ENCODE peak calls at places on chromosome 11, in four cellular contexts. Q, J, B and N are unnamed samples. For H3K4me1, the result is how much of the 10 kb centered on the place peaks cover.

GRCh38 chr11:93000511-93001476 is 31.3 kb downstream of the MTNR1B start:
- DNase-seq in Q (peak), J (peak), B (no peak), N (no peak)

GRCh38 chr11:80532633-80533232 is 1091.9 kb upstream of the TENM4 start:
- DNase-seq in Q (no peak), J (no peak), B (no peak), N (no peak)

GRCh38 chr11:2940166-2940929 is 11.1 kb upstream of the PHLDA2 start:
- DNase-seq in Q (no peak), J (peak), B (no peak), N (no peak)

GRCh38 chr11:62981743-62982142 is 3.0 kb downstream of the SLC22A6 start:
- DNase-seq in Q (no peak), J (no peak), B (no peak), N (no peak)

GRCh38 chr11:85575388-85575787 is 51.8 kb downstream of the DLG2 start:
- DNase-seq in Q (no peak), J (no peak), B (no peak), N (peak)

GRCh38 chr11:103699216-103699615 is 337.2 kb upstream of the DDI1 start:
- DNase-seq in Q (no peak), J (no peak), B (no peak), N (no peak)

GRCh38 chr11:103395612-103396011 is 286.4 kb downstream of the DYNC2H1 start:
- DNase-seq in Q (no peak), J (peak), B (no peak), N (no peak)

GRCh38 chr11:109512249-109512648 is 90.3 kb downstream of the C11orf87 start:
- DNase-seq in Q (no peak), J (no peak), B (no peak), N (no peak)

GRCh38 chr11:124538019-124538418 is 5.4 kb downstream of the OR8B12 start:
- DNase-seq in Q (peak), J (no peak), B (no peak), N (no peak)

GRCh38 chr11:104956528-104956927 is 11.8 kb downstream of the CASP4 start:
- DNase-seq in Q (no peak), J (peak), B (no peak), N (no peak)

GRCh38 chr11:122751298-122752070 is 86.8 kb upstream of the CRTAM start:
- DNase-seq in Q (no peak), J (no peak), B (no peak), N (no peak)

GRCh38 chr11:122646549-122647340 is 8.8 kb upstream of the UBASH3B start:
- DNase-seq in Q (no peak), J (no peak), B (no peak), N (no peak)

GRCh38 chr11:1770061-1770460 is 6.3 kb upstream of the CTSD start:
- DNase-seq in Q (no peak), J (no peak), B (no peak), N (no peak)

GRCh38 chr11:118437046-118437735 is 899 bp downstream of the KMT2A start:
- DNase-seq in Q (peak), J (peak), B (no peak), N (no peak)

GRCh38 chr11:123611698-123612097 is 42.7 kb downstream of the SCN3B start:
- DNase-seq in Q (no peak), J (no peak), B (no peak), N (peak)

GRCh38 chr11:62505112-62505783 is 41.4 kb downstream of the AHNAK start:
- DNase-seq in Q (peak), J (no peak), B (no peak), N (no peak)

GRCh38 chr11:6606471-6607189 is 3.1 kb downstream of the ILK start:
- DNase-seq in Q (peak), J (peak), B (peak), N (peak)

GRCh38 chr11:34595391-34595790 is 25.5 kb upstream of the EHF start:
- DNase-seq in Q (no peak), J (no peak), B (no peak), N (no peak)

GRCh38 chr11:61138940-61139339 is 22.3 kb downstream of the VPS37C start:
- DNase-seq in Q (no peak), J (no peak), B (no peak), N (peak)

GRCh38 chr11:85661972-85662664 is 2.8 kb downstream of the CREBZF start:
- DNase-seq in Q (peak), J (no peak), B (no peak), N (no peak)

GRCh38 chr11:27183672-27184457 is 143.2 kb downstream of the BBOX1 start:
- DNase-seq in Q (peak), J (peak), B (no peak), N (peak)

GRCh38 chr11:44987506-44987905 is 36.8 kb upstream of the TP53I11 start:
- DNase-seq in Q (no peak), J (no peak), B (no peak), N (no peak)

GRCh38 chr11:72842126-72842525 is 27.9 kb downstream of the ATG16L2 start:
- DNase-seq in Q (no peak), J (no peak), B (no peak), N (no peak)

GRCh38 chr11:81647374-81647773 is 1086.3 kb downstream of the FAM181B start:
- DNase-seq in Q (no peak), J (no peak), B (no peak), N (peak)

GRCh38 chr11:1260023-1260501 is 37.2 kb downstream of the MUC5B start:
- DNase-seq in Q (peak), J (peak), B (no peak), N (no peak)

GRCh38 chr11:81237139-81237538 is 1496.5 kb downstream of the FAM181B start:
- DNase-seq in Q (peak), J (peak), B (no peak), N (peak)

GRCh38 chr11:76861490-76861953 is 804 bp downstream of the ACER3 start:
- DNase-seq in Q (peak), J (no peak), B (no peak), N (no peak)

GRCh38 chr11:2182692-2183474 is 11.3 kb upstream of the TH start:
- DNase-seq in Q (no peak), J (no peak), B (no peak), N (no peak)

GRCh38 chr11:112655386-112655785 is 305.8 kb upstream of the NCAM1 start:
- DNase-seq in Q (peak), J (no peak), B (no peak), N (no peak)

GRCh38 chr11:13868710-13869403 is 93.7 kb upstream of the SPON1 start:
- DNase-seq in Q (no peak), J (no peak), B (no peak), N (no peak)

GRCh38 chr11:116108161-116108560 is 603.9 kb upstream of the CADM1 start:
- DNase-seq in Q (no peak), J (no peak), B (no peak), N (no peak)

GRCh38 chr11:68707527-68707926 is 23.2 kb downstream of the GAL start:
- DNase-seq in Q (no peak), J (no peak), B (no peak), N (no peak)

GRCh38 chr11:109208116-109208515 is 213.9 kb upstream of the C11orf87 start:
- DNase-seq in Q (no peak), J (no peak), B (no peak), N (no peak)

GRCh38 chr11:118437736-118438125 is 1.4 kb downstream of the KMT2A start:
- DNase-seq in Q (peak), J (peak), B (no peak), N (no peak)

GRCh38 chr11:17693531-17693930 is 25.8 kb upstream of the MYOD1 start:
- DNase-seq in Q (no peak), J (no peak), B (no peak), N (no peak)
- TF ChIP-seq ZNF274 in Q (no peak), J (no peak), B (no peak), N (no peak)

DNA sequence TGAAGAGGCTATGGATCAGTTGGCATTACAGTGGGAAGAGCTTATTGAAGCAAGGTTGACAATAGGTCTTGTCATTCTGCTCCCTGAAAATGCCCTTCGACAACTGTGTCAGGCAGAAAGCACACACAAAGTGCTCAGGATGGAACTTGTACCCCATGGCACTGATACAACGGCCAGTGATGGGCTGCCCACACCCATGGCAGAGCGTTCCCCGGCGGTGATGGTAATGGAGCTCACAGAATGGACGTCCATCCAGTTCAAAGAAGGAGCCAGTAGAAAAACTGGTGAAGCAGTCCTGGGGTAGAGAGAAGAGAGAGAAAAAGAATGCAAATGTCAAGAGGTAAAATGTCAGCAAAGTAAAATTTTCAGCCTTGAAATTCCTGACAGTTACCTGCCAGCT is 19.5 kb upstream of the OR5B21 start:
- DNase-seq in Q (no peak), J (no peak), B (no peak), N (no peak)
- H3K4me3 ChIP-seq in Q (no peak), J (no peak), B (no peak), N (no peak)

GRCh38 chr11:95688501-95689222 is 100.9 kb downstream of the FAM76B start:
- DNase-seq in Q (no peak), J (no peak), B (no peak), N (no peak)
- H3K4me1 ChIP-seq in Q (under half), J (under half), B (under half), N (under half)

GRCh38 chr11:126054882-126055281 is 7.8 kb downstream of the CDON start:
- DNase-seq in Q (no peak), J (no peak), B (no peak), N (no peak)

GRCh38 chr11:126054412-126054811 is 8.3 kb downstream of the CDON start:
- DNase-seq in Q (no peak), J (no peak), B (no peak), N (no peak)

GRCh38 chr11:126051117-126051516 is 11.5 kb downstream of the CDON start:
- DNase-seq in Q (no peak), J (no peak), B (no peak), N (no peak)

GRCh38 chr11:126049159-126049558 is 13.5 kb downstream of the CDON start:
- DNase-seq in Q (no peak), J (no peak), B (no peak), N (no peak)

DNA sequence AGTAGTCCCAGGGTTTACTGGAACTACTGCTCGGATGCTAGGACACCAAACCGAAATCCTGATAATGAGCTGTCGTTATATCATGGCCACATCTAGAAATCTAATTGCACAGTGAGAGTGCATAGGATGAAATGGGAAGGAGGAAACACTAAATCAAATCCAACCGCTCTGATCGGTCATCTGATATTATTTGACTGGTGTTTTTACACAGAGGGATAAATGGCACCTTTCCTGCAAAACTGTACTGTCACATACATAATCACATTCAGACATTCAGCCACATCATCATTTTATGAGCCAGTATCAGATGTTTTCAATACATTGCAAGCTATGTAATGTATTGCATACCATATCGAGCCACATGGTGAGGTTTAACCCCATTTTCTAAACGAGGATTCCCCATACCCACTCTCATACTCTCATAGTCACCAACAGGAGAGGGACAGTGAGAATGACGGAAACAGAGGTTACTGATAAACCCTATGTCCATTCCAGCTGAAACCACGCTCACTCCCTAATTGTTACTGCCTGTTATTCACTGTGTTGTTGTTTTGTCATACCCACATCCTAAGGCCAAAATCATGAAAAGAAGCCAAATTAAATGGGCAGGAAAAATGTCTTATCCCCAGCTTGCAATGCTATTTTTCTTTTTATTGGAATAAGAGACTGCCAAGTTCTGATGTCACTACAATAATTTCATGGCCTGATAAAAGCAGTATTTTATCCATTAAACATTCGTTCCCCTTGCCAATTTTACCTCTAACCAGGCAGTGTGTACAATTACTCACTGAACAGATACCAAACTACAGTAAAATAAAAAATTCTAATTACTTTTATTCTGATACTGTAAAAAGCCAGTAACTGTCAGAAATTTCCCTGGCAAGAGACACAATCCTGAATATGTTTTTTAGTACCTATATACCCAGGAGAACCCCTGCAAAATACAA is 9.1 kb downstream of the CDON start:
- DNase-seq in Q (no peak), J (no peak), B (no peak), N (no peak)
- TF ChIP-seq ZNF274 in Q (no peak), J (no peak), B (no peak), N (no peak)

GRCh38 chr11:14974723-14975587 is 2.8 kb upstream of the CALCA start:
- DNase-seq in Q (peak), J (peak), B (no peak), N (peak)
- H3K4me3 ChIP-seq in Q (no peak), J (no peak), B (peak), N (peak)

DNA sequence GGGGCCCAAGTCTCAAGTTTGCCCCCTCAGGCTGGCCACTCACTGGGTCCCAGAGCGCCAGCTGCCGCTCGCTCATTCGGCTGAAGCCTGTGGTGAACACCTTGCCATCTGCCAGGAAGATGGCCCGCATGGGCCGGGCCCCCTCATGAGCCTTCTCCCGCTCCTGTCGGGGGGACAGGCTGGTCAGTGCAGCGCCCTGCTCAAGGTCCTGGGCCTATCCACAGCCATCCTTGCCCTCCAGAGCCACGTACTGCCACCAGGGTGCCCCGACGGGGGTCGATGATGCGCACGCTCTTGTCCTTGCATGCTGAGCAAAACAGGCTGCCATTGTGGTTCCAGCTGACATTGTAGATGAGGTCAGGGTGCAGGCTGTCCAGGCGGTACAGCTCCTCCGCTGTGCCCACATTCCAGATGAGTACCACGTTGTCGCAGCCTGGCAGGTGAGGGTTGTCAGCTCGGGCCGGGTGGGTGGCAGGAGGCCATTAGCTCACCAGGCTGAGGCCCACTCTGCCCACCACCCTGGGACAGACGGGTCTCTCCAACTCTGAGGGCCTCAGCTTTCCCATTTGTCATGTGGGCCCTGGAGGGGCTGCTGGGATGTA is 2.1 kb downstream of the CORO1B start:
- DNase-seq in Q (no peak), J (no peak), B (no peak), N (no peak)
- H3K4me1 ChIP-seq in Q (under half), J (under half), B (under half), N (under half)

GRCh38 chr11:132972565-132972964 is 559.7 kb downstream of the OPCML start:
- DNase-seq in Q (no peak), J (no peak), B (no peak), N (no peak)
- TF ChIP-seq ZNF274 in Q (no peak), J (no peak), B (no peak), N (no peak)

GRCh38 chr11:88507771-88508557 is 170.4 kb upstream of the CTSC start:
- DNase-seq in Q (no peak), J (no peak), B (no peak), N (no peak)
- H3K4me3 ChIP-seq in Q (no peak), J (no peak), B (peak), N (no peak)